ENCODE peak calls at places on chromosomes 2 and 18, in six cellular contexts. One of them, this sample, is unnamed.

GRCh38 chr2:11342561-11343343 is 1.7 kb downstream of the ROCK2 start:
- DNase-seq in H1: no peak
- DNase-seq in trophoblast cell: peak
- DNase-seq in neuronal stem cell: no peak
- DNase-seq in IMR-90: peak
- DNase-seq in mesenchymal stem cell: peak
- DNase-seq in this sample: no peak

GRCh38 chr2:179951680-179952079 is 55.4 kb downstream of the CWC22 start:
- DNase-seq in H1: no peak
- DNase-seq in trophoblast cell: no peak
- DNase-seq in neuronal stem cell: no peak
- DNase-seq in IMR-90: no peak
- DNase-seq in mesenchymal stem cell: no peak
- DNase-seq in this sample: no peak

GRCh38 chr2:3435440-3435839 is 55.9 kb downstream of the TRAPPC12 start:
- DNase-seq in H1: no peak
- DNase-seq in trophoblast cell: no peak
- DNase-seq in neuronal stem cell: no peak
- DNase-seq in IMR-90: no peak
- DNase-seq in mesenchymal stem cell: no peak
- DNase-seq in this sample: no peak

GRCh38 chr2:72669121-72669520 is 156.7 kb downstream of the EXOC6B start:
- DNase-seq in H1: no peak
- DNase-seq in trophoblast cell: no peak
- DNase-seq in neuronal stem cell: no peak
- DNase-seq in IMR-90: peak
- DNase-seq in mesenchymal stem cell: no peak
- DNase-seq in this sample: no peak

GRCh38 chr2:26011990-26012856 is 21.7 kb upstream of the RAB10 start:
- DNase-seq in H1: no peak
- DNase-seq in trophoblast cell: peak
- DNase-seq in neuronal stem cell: peak
- DNase-seq in IMR-90: peak
- DNase-seq in mesenchymal stem cell: peak
- DNase-seq in this sample: peak

GRCh38 chr2:176621350-176621749 is 352.1 kb downstream of the MTX2 start:
- DNase-seq in H1: no peak
- DNase-seq in trophoblast cell: no peak
- DNase-seq in neuronal stem cell: no peak
- DNase-seq in IMR-90: no peak
- DNase-seq in mesenchymal stem cell: no peak
- DNase-seq in this sample: no peak

GRCh38 chr2:199484927-199485326 is 27.2 kb upstream of the SATB2 start:
- DNase-seq in H1: no peak
- DNase-seq in trophoblast cell: no peak
- DNase-seq in neuronal stem cell: no peak
- DNase-seq in IMR-90: no peak
- DNase-seq in mesenchymal stem cell: no peak
- DNase-seq in this sample: peak

GRCh38 chr18:47912343-47912742 is 18.1 kb downstream of the SMAD2 start:
- DNase-seq in H1: no peak
- DNase-seq in trophoblast cell: no peak
- DNase-seq in neuronal stem cell: no peak
- DNase-seq in IMR-90: no peak
- DNase-seq in mesenchymal stem cell: peak
- DNase-seq in this sample: no peak

GRCh38 chr2:50444286-50444685 is 587.6 kb downstream of the NRXN1 start:
- DNase-seq in H1: no peak
- DNase-seq in trophoblast cell: no peak
- DNase-seq in neuronal stem cell: no peak
- DNase-seq in IMR-90: no peak
- DNase-seq in mesenchymal stem cell: peak
- DNase-seq in this sample: no peak

GRCh38 chr2:239278941-239279365 is 121.9 kb downstream of the HDAC4 start:
- DNase-seq in H1: no peak
- DNase-seq in trophoblast cell: no peak
- DNase-seq in neuronal stem cell: no peak
- DNase-seq in IMR-90: no peak
- DNase-seq in mesenchymal stem cell: peak
- DNase-seq in this sample: no peak

GRCh38 chr18:55287935-55288868 is 299.8 kb downstream of the TCF4 start:
- DNase-seq in H1: no peak
- DNase-seq in trophoblast cell: no peak
- DNase-seq in neuronal stem cell: no peak
- DNase-seq in IMR-90: no peak
- DNase-seq in mesenchymal stem cell: no peak
- DNase-seq in this sample: no peak

GRCh38 chr2:19351499-19351898 is 6.9 kb downstream of the OSR1 start:
- DNase-seq in H1: no peak
- DNase-seq in trophoblast cell: no peak
- DNase-seq in neuronal stem cell: no peak
- DNase-seq in IMR-90: no peak
- DNase-seq in mesenchymal stem cell: no peak
- DNase-seq in this sample: no peak

GRCh38 chr18:77133051-77133919 is 702 bp upstream of the MBP start:
- DNase-seq in H1: no peak
- DNase-seq in trophoblast cell: no peak
- DNase-seq in neuronal stem cell: no peak
- DNase-seq in IMR-90: no peak
- DNase-seq in mesenchymal stem cell: no peak
- DNase-seq in this sample: peak

GRCh38 chr2:192072261-192072660 is 122.5 kb downstream of the TMEFF2 start:
- DNase-seq in H1: no peak
- DNase-seq in trophoblast cell: no peak
- DNase-seq in neuronal stem cell: no peak
- DNase-seq in IMR-90: no peak
- DNase-seq in mesenchymal stem cell: no peak
- DNase-seq in this sample: no peak

GRCh38 chr2:38712871-38713270 is 38.3 kb downstream of the SRSF7 start:
- DNase-seq in H1: no peak
- DNase-seq in trophoblast cell: no peak
- DNase-seq in neuronal stem cell: no peak
- DNase-seq in IMR-90: no peak
- DNase-seq in mesenchymal stem cell: no peak
- DNase-seq in this sample: no peak

GRCh38 chr2:205352593-205352992 is 329.7 kb upstream of the NRP2 start:
- DNase-seq in H1: no peak
- DNase-seq in trophoblast cell: no peak
- DNase-seq in neuronal stem cell: no peak
- DNase-seq in IMR-90: peak
- DNase-seq in mesenchymal stem cell: no peak
- DNase-seq in this sample: no peak

GRCh38 chr2:48940606-48941005 is 185.1 kb upstream of the LHCGR start:
- DNase-seq in H1: no peak
- DNase-seq in trophoblast cell: no peak
- DNase-seq in neuronal stem cell: no peak
- DNase-seq in IMR-90: no peak
- DNase-seq in mesenchymal stem cell: no peak
- DNase-seq in this sample: no peak

GRCh38 chr2:120267348-120267747 is 14.7 kb downstream of the RALB start:
- DNase-seq in H1: no peak
- DNase-seq in trophoblast cell: no peak
- DNase-seq in neuronal stem cell: no peak
- DNase-seq in IMR-90: no peak
- DNase-seq in mesenchymal stem cell: no peak
- DNase-seq in this sample: no peak

GRCh38 chr2:28408764-28409599 is 16.3 kb downstream of the FOSL2 start:
- DNase-seq in H1: no peak
- DNase-seq in trophoblast cell: peak
- DNase-seq in neuronal stem cell: no peak
- DNase-seq in IMR-90: peak
- DNase-seq in mesenchymal stem cell: peak
- DNase-seq in this sample: no peak

GRCh38 chr2:96549967-96550786 is 13.6 kb downstream of the ARID5A start:
- DNase-seq in H1: peak
- DNase-seq in trophoblast cell: peak
- DNase-seq in neuronal stem cell: peak
- DNase-seq in IMR-90: no peak
- DNase-seq in mesenchymal stem cell: no peak
- DNase-seq in this sample: peak

GRCh38 chr18:62224229-62224628 is 37.2 kb downstream of the RELCH start:
- DNase-seq in H1: no peak
- DNase-seq in trophoblast cell: no peak
- DNase-seq in neuronal stem cell: no peak
- DNase-seq in IMR-90: no peak
- DNase-seq in mesenchymal stem cell: no peak
- DNase-seq in this sample: no peak

GRCh38 chr2:202681688-202682205 is 47.0 kb downstream of the FAM117B start:
- DNase-seq in H1: no peak
- DNase-seq in trophoblast cell: no peak
- DNase-seq in neuronal stem cell: no peak
- DNase-seq in IMR-90: no peak
- DNase-seq in mesenchymal stem cell: no peak
- DNase-seq in this sample: no peak

GRCh38 chr2:177553176-177553909 is 160.8 kb downstream of the AGPS start:
- DNase-seq in H1: no peak
- DNase-seq in trophoblast cell: no peak
- DNase-seq in neuronal stem cell: no peak
- DNase-seq in IMR-90: peak
- DNase-seq in mesenchymal stem cell: peak
- DNase-seq in this sample: no peak

GRCh38 chr18:32469691-32470131 is 971 bp downstream of the GAREM1 start:
- DNase-seq in H1: no peak
- DNase-seq in trophoblast cell: no peak
- DNase-seq in neuronal stem cell: peak
- DNase-seq in IMR-90: peak
- DNase-seq in mesenchymal stem cell: peak
- DNase-seq in this sample: no peak

GRCh38 chr2:177633111-177633510 is 240.5 kb downstream of the AGPS start:
- DNase-seq in H1: no peak
- DNase-seq in trophoblast cell: no peak
- DNase-seq in neuronal stem cell: no peak
- DNase-seq in IMR-90: no peak
- DNase-seq in mesenchymal stem cell: no peak
- DNase-seq in this sample: no peak

GRCh38 chr2:190359896-190360376 is 16.5 kb downstream of the INPP1 start:
- DNase-seq in H1: no peak
- DNase-seq in trophoblast cell: peak
- DNase-seq in neuronal stem cell: no peak
- DNase-seq in IMR-90: peak
- DNase-seq in mesenchymal stem cell: peak
- DNase-seq in this sample: no peak
- H2AFZ ChIP-seq in H1: peak
- H2AFZ ChIP-seq in trophoblast cell: peak
- H2AFZ ChIP-seq in neuronal stem cell: peak
- H2AFZ ChIP-seq in IMR-90: peak
- H2AFZ ChIP-seq in mesenchymal stem cell: no peak
- H2AFZ ChIP-seq in this sample: no peak

GRCh38 chr2:40534528-40534927 is 82.6 kb upstream of the SLC8A1 start:
- DNase-seq in H1: no peak
- DNase-seq in trophoblast cell: no peak
- DNase-seq in neuronal stem cell: no peak
- DNase-seq in IMR-90: peak
- DNase-seq in mesenchymal stem cell: no peak
- DNase-seq in this sample: no peak
- H2BK5ac ChIP-seq in H1: no peak
- H2BK5ac ChIP-seq in trophoblast cell: no peak
- H2BK5ac ChIP-seq in neuronal stem cell: no peak
- H2BK5ac ChIP-seq in IMR-90: no peak
- H2BK5ac ChIP-seq in mesenchymal stem cell: no peak
- H2BK5ac ChIP-seq in this sample: no peak

DNA sequence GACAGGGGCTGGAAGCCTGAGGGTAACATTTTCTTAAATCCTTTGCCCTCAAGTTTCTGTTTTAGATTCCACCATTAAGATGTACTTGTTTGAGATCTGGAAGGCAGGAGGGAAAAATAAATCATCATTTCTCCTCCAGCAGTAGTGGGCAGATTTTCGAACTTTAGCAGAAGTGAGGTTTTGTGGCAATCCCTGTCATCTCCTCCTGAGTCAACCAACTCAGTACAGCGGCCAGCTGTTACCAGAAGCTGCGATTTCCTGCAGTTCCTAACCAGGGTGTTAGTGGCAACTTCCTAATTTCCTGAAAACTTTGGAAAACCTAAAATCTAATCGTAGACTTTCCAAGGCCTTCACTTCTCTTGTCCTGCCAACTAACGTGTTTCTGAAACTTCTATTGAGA is 517.2 kb upstream of the ACVR2A start:
- DNase-seq in H1: no peak
- DNase-seq in trophoblast cell: no peak
- DNase-seq in neuronal stem cell: no peak
- DNase-seq in IMR-90: no peak
- DNase-seq in mesenchymal stem cell: no peak
- DNase-seq in this sample: no peak
- H2AFZ ChIP-seq in H1: peak
- H2AFZ ChIP-seq in trophoblast cell: no peak
- H2AFZ ChIP-seq in neuronal stem cell: peak
- H2AFZ ChIP-seq in IMR-90: no peak
- H2AFZ ChIP-seq in mesenchymal stem cell: no peak
- H2AFZ ChIP-seq in this sample: no peak

GRCh38 chr2:215620528-215620927 is 184.7 kb upstream of the FN1 start:
- DNase-seq in H1: no peak
- DNase-seq in trophoblast cell: no peak
- DNase-seq in neuronal stem cell: no peak
- DNase-seq in IMR-90: no peak
- DNase-seq in mesenchymal stem cell: no peak
- DNase-seq in this sample: no peak
- H2BK5ac ChIP-seq in H1: no peak
- H2BK5ac ChIP-seq in trophoblast cell: peak
- H2BK5ac ChIP-seq in neuronal stem cell: no peak
- H2BK5ac ChIP-seq in IMR-90: no peak
- H2BK5ac ChIP-seq in mesenchymal stem cell: no peak
- H2BK5ac ChIP-seq in this sample: no peak

GRCh38 chr2:217160103-217160502 is 300.2 kb upstream of the TNP1 start:
- DNase-seq in H1: no peak
- DNase-seq in trophoblast cell: no peak
- DNase-seq in neuronal stem cell: no peak
- DNase-seq in IMR-90: peak
- DNase-seq in mesenchymal stem cell: peak
- DNase-seq in this sample: no peak

GRCh38 chr2:217160978-217161973 is 301.4 kb upstream of the TNP1 start:
- DNase-seq in H1: no peak
- DNase-seq in trophoblast cell: no peak
- DNase-seq in neuronal stem cell: no peak
- DNase-seq in IMR-90: no peak
- DNase-seq in mesenchymal stem cell: peak
- DNase-seq in this sample: no peak

GRCh38 chr2:217165547-217165946 is 305.7 kb upstream of the TNP1 start:
- DNase-seq in H1: no peak
- DNase-seq in trophoblast cell: no peak
- DNase-seq in neuronal stem cell: no peak
- DNase-seq in IMR-90: no peak
- DNase-seq in mesenchymal stem cell: no peak
- DNase-seq in this sample: no peak

GRCh38 chr2:217164008-217164407 is 304.1 kb upstream of the TNP1 start:
- DNase-seq in H1: no peak
- DNase-seq in trophoblast cell: no peak
- DNase-seq in neuronal stem cell: no peak
- DNase-seq in IMR-90: no peak
- DNase-seq in mesenchymal stem cell: no peak
- DNase-seq in this sample: no peak

DNA sequence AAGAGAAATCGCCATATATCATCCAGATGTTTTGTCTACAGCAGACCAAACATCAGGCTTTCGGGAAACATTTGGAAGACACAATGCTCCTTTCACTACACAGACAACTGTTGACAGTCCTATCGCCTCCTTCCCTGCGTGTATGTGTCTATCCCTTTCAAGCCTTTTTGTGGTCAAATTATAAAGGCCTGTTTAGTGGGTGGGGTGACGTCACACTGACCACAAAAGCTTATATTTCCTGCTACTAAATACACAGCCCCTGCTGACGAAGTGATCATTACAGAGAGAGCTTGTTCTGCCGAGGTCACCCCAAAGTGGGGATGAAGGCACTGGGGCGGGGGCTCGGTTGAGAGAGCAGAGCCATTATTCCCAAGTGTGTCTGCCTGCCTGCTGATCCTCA is 302.7 kb upstream of the TNP1 start:
- DNase-seq in H1: no peak
- DNase-seq in trophoblast cell: no peak
- DNase-seq in neuronal stem cell: no peak
- DNase-seq in IMR-90: peak
- DNase-seq in mesenchymal stem cell: peak
- DNase-seq in this sample: no peak
- H2AFZ ChIP-seq in H1: no peak
- H2AFZ ChIP-seq in trophoblast cell: no peak
- H2AFZ ChIP-seq in neuronal stem cell: peak
- H2AFZ ChIP-seq in IMR-90: peak
- H2AFZ ChIP-seq in mesenchymal stem cell: no peak
- H2AFZ ChIP-seq in this sample: no peak

This sample was measured in H9.